ENCODE peak calls at places on chromosome 15, in five cellular contexts. O is endothelial cell of umbilical vein; G is foreskin fibroblast; V is T-helper 9 cell; W is naive thymus-derived CD8-positive, alpha-beta T cell. Y is an unnamed sample.

GRCh38 chr15:63599401-63600000 is 2.3 kb downstream of the FBXL22 start:
- DNase-seq in O (peak), G (peak), V (peak), W (peak), Y (no peak)

GRCh38 chr15:59206623-59207183 is at the start of gene LDHAL6B:
- DNase-seq in O (no peak), G (no peak), V (no peak), W (no peak), Y (no peak)

GRCh38 chr15:90638963-90639362 is 78.2 kb upstream of the BLM start:
- DNase-seq in O (no peak), G (no peak), V (no peak), W (no peak), Y (no peak)

GRCh38 chr15:36356511-36356910 is 222.9 kb upstream of the CDIN1 start:
- DNase-seq in O (no peak), G (peak), V (no peak), W (no peak), Y (no peak)

GRCh38 chr15:77506311-77507150 is 85.8 kb downstream of the HMG20A start:
- DNase-seq in O (peak), G (no peak), V (no peak), W (no peak), Y (no peak)

GRCh38 chr15:31379042-31379441 is 52.4 kb downstream of the KLF13 start:
- DNase-seq in O (no peak), G (peak), V (no peak), W (no peak), Y (no peak)

GRCh38 chr15:77998592-77998991 is 78.9 kb downstream of the TBC1D2B start:
- DNase-seq in O (no peak), G (no peak), V (no peak), W (no peak), Y (no peak)

GRCh38 chr15:64044315-64045105 is 1.8 kb downstream of the DAPK2 start:
- DNase-seq in O (no peak), G (no peak), V (no peak), W (no peak), Y (no peak)

GRCh38 chr15:40061212-40061901 is 22.4 kb upstream of the SRP14 start:
- DNase-seq in O (no peak), G (no peak), V (no peak), W (no peak), Y (no peak)

GRCh38 chr15:36917411-36918267 is 182.7 kb downstream of the MEIS2 start:
- DNase-seq in O (peak), G (no peak), V (no peak), W (no peak), Y (no peak)

GRCh38 chr15:89673162-89673506 is 6.0 kb downstream of the PLIN1 start:
- DNase-seq in O (peak), G (no peak), V (no peak), W (no peak), Y (no peak)

GRCh38 chr15:92801774-92802464 is 98.2 kb upstream of the CHD2 start:
- DNase-seq in O (no peak), G (peak), V (no peak), W (no peak), Y (no peak)

GRCh38 chr15:41180206-41180789 is 50.3 kb downstream of the EXD1 start:
- DNase-seq in O (no peak), G (peak), V (no peak), W (no peak), Y (no peak)

GRCh38 chr15:38885477-38885952 is 320.9 kb upstream of the RASGRP1 start:
- DNase-seq in O (no peak), G (peak), V (no peak), W (no peak), Y (no peak)

GRCh38 chr15:100732359-100733055 is 130.1 kb downstream of the ASB7 start:
- DNase-seq in O (no peak), G (no peak), V (no peak), W (no peak), Y (no peak)

GRCh38 chr15:48855501-48856440 is 22.2 kb upstream of the EID1 start:
- DNase-seq in O (peak), G (peak), V (no peak), W (no peak), Y (no peak)

GRCh38 chr15:71124937-71125755 is 9.9 kb downstream of the THSD4 start:
- DNase-seq in O (peak), G (peak), V (no peak), W (no peak), Y (no peak)

GRCh38 chr15:58932791-58933310 is 628 bp downstream of the SLTM start:
- DNase-seq in O (peak), G (no peak), V (no peak), W (no peak), Y (no peak)

GRCh38 chr15:55168350-55168974 is 28.3 kb downstream of the RSL24D1 start:
- DNase-seq in O (peak), G (peak), V (peak), W (peak), Y (peak)

GRCh38 chr15:58352026-58352929 is 79.5 kb upstream of the LIPC start:
- DNase-seq in O (no peak), G (peak), V (no peak), W (no peak), Y (no peak)

GRCh38 chr15:84598250-84598649 is 2.6 kb upstream of the ZSCAN2 start:
- DNase-seq in O (no peak), G (peak), V (no peak), W (peak), Y (no peak)

GRCh38 chr15:99115300-99116215 is 10.7 kb downstream of the SYNM start:
- DNase-seq in O (no peak), G (no peak), V (no peak), W (no peak), Y (no peak)

GRCh38 chr15:72790302-72790955 is 6.9 kb upstream of the ADPGK start:
- DNase-seq in O (no peak), G (peak), V (no peak), W (no peak), Y (no peak)

GRCh38 chr15:47812436-47813109 is 95.3 kb downstream of the SEMA6D start:
- DNase-seq in O (no peak), G (peak), V (no peak), W (no peak), Y (no peak)

GRCh38 chr15:63698731-63699130 is 101.5 kb downstream of the FBXL22 start:
- DNase-seq in O (no peak), G (no peak), V (no peak), W (no peak), Y (no peak)

GRCh38 chr15:78092111-78093041 is at the start of gene SH2D7:
- DNase-seq in O (no peak), G (no peak), V (no peak), W (no peak), Y (no peak)